ENCODE peak calls at places on chromosomes 5 and 9, in eight cellular contexts. S is AG10803; G is upper lobe of left lung; R is germinal center; L is bronchial epithelial cell; I is activated naive CD4-positive, alpha-beta T cell treated with anti-CD3 and anti-CD28 coated beads for 36 hours; E is NCI-H1092 treated with DMSO at 0.1 percent for 48 hours; F is DMS79 treated with DMSO at 0.1 percent for 48 hours. T is an unnamed sample.

GRCh38 chr9:3285365-3286161 is 240.2 kb downstream of the RFX3 start:
- DNase-seq in S (peak; percentile 71), G (no peak), R (no peak), L (no peak), I (no peak), E (no peak), F (no peak), T (peak; percentile 80)

GRCh38 chr5:158410976-158411375 is 552.0 kb upstream of the CLINT1 start:
- DNase-seq in S (peak; percentile 86), G (no peak), R (no peak), L (no peak), I (no peak), E (no peak), F (no peak), T (no peak)

GRCh38 chr9:95772320-95773060 is 103.0 kb upstream of the ERCC6L2 start:
- DNase-seq in S (peak; percentile 84), G (peak; percentile 48), R (no peak), L (no peak), I (no peak), E (no peak), F (peak; percentile 25), T (peak; percentile 96)

GRCh38 chr9:4141201-4141750 is 158.6 kb downstream of the GLIS3 start:
- DNase-seq in S (no peak), G (no peak), R (no peak), L (no peak), I (no peak), E (no peak), F (no peak), T (no peak)

GRCh38 chr5:55817030-55817429 is 34.1 kb upstream of the IL31RA start:
- DNase-seq in S (no peak), G (no peak), R (no peak), L (no peak), I (no peak), E (no peak), F (no peak), T (peak; percentile 54)

GRCh38 chr9:33104111-33104415 is 27.6 kb upstream of the SMU1 start:
- DNase-seq in S (no peak), G (no peak), R (no peak), L (no peak), I (no peak), E (no peak), F (no peak), T (no peak)

GRCh38 chr5:93717162-93717561 is 24.2 kb downstream of the POU5F2 start:
- DNase-seq in S (peak; percentile 15), G (no peak), R (no peak), L (peak; percentile 10), I (no peak), E (no peak), F (peak; percentile 72), T (peak; percentile 19)

GRCh38 chr9:37083654-37084053 is 36.7 kb upstream of the ZCCHC7 start:
- DNase-seq in S (no peak), G (no peak), R (no peak), L (no peak), I (no peak), E (no peak), F (no peak), T (no peak)

GRCh38 chr9:108787664-108788048 is 68.1 kb downstream of the ACTL7B start:
- DNase-seq in S (no peak), G (no peak), R (no peak), L (peak; percentile 87), I (no peak), E (no peak), F (peak; percentile 69), T (no peak)

GRCh38 chr5:2423634-2424033 is 327.8 kb downstream of the IRX2 start:
- DNase-seq in S (no peak), G (no peak), R (no peak), L (no peak), I (no peak), E (no peak), F (no peak), T (no peak)

GRCh38 chr5:95812100-95812472 is 10.4 kb downstream of the GLRX start:
- DNase-seq in S (no peak), G (no peak), R (no peak), L (no peak), I (peak; percentile 66), E (no peak), F (no peak), T (peak; percentile 92)

GRCh38 chr5:134840811-134841210 is 5.0 kb upstream of the C5orf24 start:
- DNase-seq in S (no peak), G (no peak), R (no peak), L (peak; percentile 7), I (no peak), E (no peak), F (no peak), T (no peak)

GRCh38 chr5:16741007-16741406 is 124.2 kb upstream of the RETREG1 start:
- DNase-seq in S (peak; percentile 41), G (no peak), R (no peak), L (peak; percentile 91), I (no peak), E (peak; percentile 56), F (no peak), T (peak; percentile 93)

GRCh38 chr9:121634329-121634784 is 17.1 kb upstream of the DAB2IP start:
- DNase-seq in S (no peak), G (no peak), R (peak; percentile 22), L (peak; percentile 20), I (no peak), E (no peak), F (no peak), T (no peak)

GRCh38 chr9:104091708-104092107 is 2.4 kb upstream of the SMC2 start:
- DNase-seq in S (no peak), G (no peak), R (no peak), L (no peak), I (peak; percentile 31), E (peak; percentile 92), F (no peak), T (peak; percentile 53)

GRCh38 chr5:14296533-14297331 is 153.6 kb downstream of the TRIO start:
- DNase-seq in S (peak; percentile 31), G (no peak), R (no peak), L (no peak), I (no peak), E (peak; percentile 96), F (no peak), T (no peak)

GRCh38 chr9:14585730-14586473 is 107.3 kb downstream of the ZDHHC21 start:
- DNase-seq in S (no peak), G (no peak), R (no peak), L (no peak), I (peak; percentile 20), E (no peak), F (no peak), T (no peak)

GRCh38 chr9:125987420-125987819 is 240.2 kb downstream of the PBX3 start:
- DNase-seq in S (no peak), G (no peak), R (no peak), L (no peak), I (no peak), E (no peak), F (no peak), T (no peak)

GRCh38 chr5:93915142-93915553 is 173.7 kb upstream of the POU5F2 start:
- DNase-seq in S (peak; percentile 62), G (no peak), R (peak; percentile 1), L (peak; percentile 55), I (no peak), E (peak; percentile 49), F (no peak), T (peak; percentile 65)

GRCh38 chr9:29564564-29564963 is 1991.3 kb upstream of the C9orf72 start:
- DNase-seq in S (no peak), G (no peak), R (no peak), L (peak; percentile 1), I (no peak), E (no peak), F (no peak), T (peak; percentile 86)

GRCh38 chr5:124745367-124746251 is 830 bp downstream of the ZNF608 start:
- DNase-seq in S (no peak), G (no peak), R (no peak), L (peak; percentile 59), I (no peak), E (peak; percentile 18), F (peak; percentile 22), T (peak; percentile 37)

GRCh38 chr9:2241875-2242741 is 227.0 kb downstream of the SMARCA2 start:
- DNase-seq in S (peak; percentile 85), G (peak; percentile 90), R (peak; percentile 76), L (peak; percentile 65), I (peak; percentile 76), E (peak; percentile 96), F (peak; percentile 93), T (peak; percentile 95)

GRCh38 chr5:174481737-174482136 is 242.6 kb upstream of the MSX2 start:
- DNase-seq in S (no peak), G (no peak), R (no peak), L (no peak), I (no peak), E (no peak), F (no peak), T (no peak)

GRCh38 chr5:67676863-67677262 is 480.3 kb upstream of the CD180 start:
- DNase-seq in S (no peak), G (no peak), R (no peak), L (no peak), I (no peak), E (no peak), F (no peak), T (no peak)

GRCh38 chr9:137924761-137925369 is 47.3 kb downstream of the CACNA1B start:
- DNase-seq in S (no peak), G (no peak), R (no peak), L (no peak), I (no peak), E (no peak), F (no peak), T (no peak)

GRCh38 chr9:92245005-92245797 is 48.3 kb downstream of the IARS1 start:
- DNase-seq in S (peak; percentile 83), G (no peak), R (no peak), L (peak; percentile 72), I (no peak), E (no peak), F (no peak), T (peak; percentile 73)

GRCh38 chr9:16246785-16247184 is 623.7 kb downstream of the BNC2 start:
- DNase-seq in S (peak; percentile 25), G (no peak), R (no peak), L (no peak), I (no peak), E (no peak), F (no peak), T (no peak)

GRCh38 chr9:93944011-93944410 is 11.1 kb downstream of the BARX1 start:
- DNase-seq in S (no peak), G (no peak), R (no peak), L (no peak), I (no peak), E (peak; percentile 36), F (no peak), T (no peak)

T was measured in fibroblast of villous mesenchyme.